ENCODE peak calls at places on chromosomes 3 and 15, in four cellular contexts. V is ACHN, A is NCI-H1092 treated with DMSO at 0.1 percent for 48 hours, F is EL. U is an unnamed sample.
A peak's percentile ranks its signal among the peaks of the same experiment; 100 is the strongest.

GRCh38 chr3:9175421-9175820 is 74.0 kb downstream of the SRGAP3 start:
- DNase-seq in A (no peak), V (peak; percentile 78), F (peak; percentile 70), U (no peak)

GRCh38 chr3:38133209-38133556 is 3.7 kb downstream of the ACAA1 start:
- DNase-seq in A (no peak), V (no peak), F (no peak), U (no peak)

GRCh38 chr15:33068531-33068990 is 126.0 kb downstream of the FMN1 start:
- DNase-seq in A (peak; percentile 20), F (peak; percentile 41), V (no peak), U (peak; percentile 46)

GRCh38 chr3:156010829-156011228 is 109.5 kb upstream of the KCNAB1 start:
- DNase-seq in V (peak; percentile 7), F (no peak), A (peak; percentile 5), U (no peak)

GRCh38 chr15:90594297-90594696 is 64.6 kb downstream of the CRTC3 start:
- DNase-seq in F (no peak), A (peak; percentile 50), V (no peak), U (no peak)

GRCh38 chr3:190345027-190345821 is 23.0 kb upstream of the CLDN1 start:
- DNase-seq in V (peak; percentile 98), A (no peak), F (peak; percentile 95), U (no peak)

GRCh38 chr3:123758081-123758564 is 126.0 kb downstream of the MYLK start:
- DNase-seq in F (peak; percentile 97), V (peak; percentile 90), A (peak; percentile 68), U (peak; percentile 47)

GRCh38 chr15:36428102-36428845 is 151.2 kb upstream of the CDIN1 start:
- DNase-seq in V (peak; percentile 98), A (no peak), F (peak; percentile 100), U (no peak)

GRCh38 chr3:40265181-40265580 is 44.3 kb upstream of the EIF1B start:
- DNase-seq in A (no peak), V (no peak), F (no peak), U (no peak)

GRCh38 chr15:59289574-59289973 is 82.9 kb downstream of the LDHAL6B start:
- DNase-seq in A (no peak), F (no peak), V (no peak), U (no peak)

GRCh38 chr3:112302881-112303761 is 9.1 kb upstream of the SLC9C1 start:
- DNase-seq in V (no peak), A (peak; percentile 44), F (peak; percentile 19), U (no peak)